ENCODE peak calls at places on chromosomes 5 and 9, in four cellular contexts. D, O, F and S are unnamed samples.

GRCh38 chr9:34328500-34328982 is 527 bp downstream of the KIF24 start:
- DNase-seq in D (no peak), O (no peak), F (no peak), S (no peak)

GRCh38 chr5:82812575-82812974 is 264.6 kb downstream of the TMEM167A start:
- DNase-seq in D (no peak), O (no peak), F (no peak), S (no peak)

GRCh38 chr5:73743161-73743560 is 117.2 kb downstream of the ARHGEF28 start:
- DNase-seq in D (no peak), O (no peak), F (no peak), S (no peak)

GRCh38 chr9:129483467-129484324 is 137.2 kb downstream of the C9orf50 start:
- DNase-seq in D (peak), O (no peak), F (peak), S (peak)

GRCh38 chr5:41735213-41735612 is 135.0 kb downstream of the OXCT1 start:
- DNase-seq in D (no peak), O (no peak), F (no peak), S (no peak)

GRCh38 chr9:88922091-88922490 is 69.2 kb upstream of the S1PR3 start:
- DNase-seq in D (no peak), O (no peak), F (no peak), S (no peak)

GRCh38 chr5:52788505-52788821 is 747 bp downstream of the ITGA1 start:
- DNase-seq in D (no peak), O (no peak), F (no peak), S (no peak)

GRCh38 chr9:20200900-20201495 is 412.2 kb upstream of the SLC24A2 start:
- DNase-seq in D (no peak), O (no peak), F (no peak), S (no peak)

GRCh38 chr9:99127372-99128132 is 22.6 kb downstream of the TGFBR1 start:
- DNase-seq in D (no peak), O (no peak), F (no peak), S (no peak)

GRCh38 chr9:125455876-125456275 is 194.2 kb downstream of the GAPVD1 start:
- DNase-seq in D (no peak), O (no peak), F (no peak), S (no peak)

GRCh38 chr9:133703571-133704399 is 34.4 kb downstream of the SARDH start:
- DNase-seq in D (peak), O (no peak), F (no peak), S (no peak)

GRCh38 chr9:128193469-128194096 is 2.2 kb upstream of the CIZ1 start:
- DNase-seq in D (no peak), O (no peak), F (no peak), S (no peak)

GRCh38 chr5:15798006-15798405 is 298.0 kb downstream of the FBXL7 start:
- DNase-seq in D (no peak), O (no peak), F (no peak), S (no peak)

GRCh38 chr5:13227520-13227919 is 717.0 kb downstream of the DNAH5 start:
- DNase-seq in D (no peak), O (no peak), F (no peak), S (no peak)

GRCh38 chr9:21684831-21685362 is 117.5 kb upstream of the MTAP start:
- DNase-seq in D (no peak), O (no peak), F (no peak), S (no peak)

GRCh38 chr5:89849819-89850515 is 559.6 kb downstream of the CETN3 start:
- DNase-seq in D (no peak), O (no peak), F (no peak), S (no peak)

GRCh38 chr5:157539623-157540022 is 36.0 kb downstream of the ADAM19 start:
- DNase-seq in D (no peak), O (no peak), F (no peak), S (no peak)

GRCh38 chr5:155728857-155729683 is 597.9 kb upstream of the SGCD start:
- DNase-seq in D (peak), O (no peak), F (peak), S (peak)

GRCh38 chr9:137454145-137454505 is 5.0 kb downstream of the NSMF start:
- DNase-seq in D (peak), O (no peak), F (peak), S (no peak)

GRCh38 chr9:37941253-37941652 is 37.3 kb upstream of the SLC25A51 start:
- DNase-seq in D (no peak), O (no peak), F (no peak), S (no peak)

GRCh38 chr5:80182802-80183645 is 72.8 kb downstream of the SERINC5 start:
- DNase-seq in D (no peak), O (no peak), F (no peak), S (no peak)
- H3K27ac ChIP-seq in D (no peak), O (peak), F (peak), S (no peak)

GRCh38 chr5:76617675-76618074 is 5.5 kb downstream of the F2RL2 start:
- DNase-seq in D (no peak), O (no peak), F (no peak), S (no peak)
- H3K27ac ChIP-seq in D (no peak), O (no peak), F (no peak), S (no peak)

DNA sequence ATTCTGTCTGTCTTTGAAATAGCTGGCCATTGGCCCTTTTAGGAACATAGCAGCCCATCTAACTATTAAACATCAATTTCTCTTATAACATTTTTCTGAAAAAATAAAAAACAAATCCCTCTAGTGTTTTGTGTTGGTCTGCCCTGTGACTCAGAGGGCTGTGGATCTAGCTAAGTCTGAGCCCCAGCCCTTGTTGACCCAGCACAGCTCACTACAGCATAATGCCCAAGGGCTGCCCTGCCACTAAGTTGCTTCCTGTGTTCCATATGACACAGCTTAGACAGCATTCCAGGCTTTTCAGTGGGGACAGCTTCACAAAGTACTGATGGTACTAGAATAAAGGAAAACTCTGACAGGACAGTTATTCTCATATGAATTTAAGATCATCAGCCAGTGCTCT is 136.0 kb downstream of the SCAMP1 start:
- DNase-seq in D (no peak), O (no peak), F (no peak), S (no peak)
- H3K27ac ChIP-seq in D (no peak), O (no peak), F (no peak), S (no peak)

GRCh38 chr5:1564824-1565736 is 41.3 kb upstream of the LPCAT1 start:
- DNase-seq in D (no peak), O (no peak), F (no peak), S (no peak)

GRCh38 chr5:1564182-1564748 is 40.5 kb upstream of the LPCAT1 start:
- DNase-seq in D (no peak), O (no peak), F (peak), S (no peak)

GRCh38 chr5:1563051-1563461 is 39.3 kb upstream of the LPCAT1 start:
- DNase-seq in D (no peak), O (no peak), F (no peak), S (no peak)

GRCh38 chr5:1562599-1562998 is 38.8 kb upstream of the LPCAT1 start:
- DNase-seq in D (no peak), O (no peak), F (no peak), S (no peak)

GRCh38 chr5:1563617-1564181 is 39.9 kb upstream of the LPCAT1 start:
- DNase-seq in D (no peak), O (no peak), F (no peak), S (no peak)
- H3K27ac ChIP-seq in D (no peak), O (no peak), F (no peak), S (no peak)

DNA sequence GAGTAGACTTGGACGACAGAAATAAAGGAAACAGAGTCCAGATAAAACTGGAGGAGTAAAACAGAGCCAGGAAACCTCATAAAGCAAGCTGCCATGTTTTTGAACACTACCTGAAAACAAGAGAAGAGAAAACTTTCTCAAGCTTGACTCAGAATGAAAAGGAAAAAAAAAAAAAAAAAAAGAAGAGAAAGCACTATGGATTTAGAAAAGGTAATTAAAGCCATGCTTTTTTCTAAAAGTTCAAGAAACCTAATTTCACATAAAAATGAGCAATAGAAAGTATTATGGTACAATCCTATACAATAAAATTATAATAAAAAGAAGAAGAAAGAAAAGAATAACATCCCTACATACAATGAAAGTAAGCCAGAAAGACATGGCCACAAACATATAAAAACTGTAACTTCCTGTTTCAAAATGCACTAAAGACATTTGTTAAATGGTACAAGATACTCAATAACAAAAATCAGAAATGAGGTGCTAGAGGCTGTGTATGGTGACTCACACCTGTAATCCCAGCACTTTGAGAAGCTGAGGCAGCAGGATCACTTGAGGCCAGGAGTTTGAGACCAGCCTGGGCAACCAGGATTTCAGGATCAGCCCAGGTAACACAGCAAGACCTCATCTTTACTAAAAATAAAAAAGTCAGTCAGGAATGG is 129.5 kb downstream of the SIL1 start:
- DNase-seq in D (no peak), O (no peak), F (no peak), S (no peak)
- H3K27ac ChIP-seq in D (no peak), O (no peak), F (no peak), S (no peak)

DNA sequence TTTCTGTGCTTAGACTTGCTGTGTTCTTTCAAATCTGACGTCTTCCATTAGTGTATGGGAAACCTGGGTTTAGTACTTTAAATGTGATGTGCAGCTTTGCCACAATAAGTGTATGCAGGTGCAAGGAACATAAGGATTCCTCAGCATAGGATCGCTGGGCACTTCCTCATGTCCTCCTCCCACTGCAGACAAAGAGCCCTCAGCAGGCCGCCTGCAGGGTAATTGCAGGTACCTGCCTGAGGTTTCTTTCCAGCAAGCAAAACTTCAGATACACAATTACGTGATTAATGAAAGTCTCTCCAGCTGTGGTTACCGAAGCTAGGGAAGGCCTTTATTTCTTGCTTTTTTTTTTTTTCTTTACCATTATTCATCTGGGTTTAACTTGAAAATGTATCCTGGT is 233.1 kb downstream of the RFK start:
- DNase-seq in D (no peak), O (no peak), F (no peak), S (no peak)
- H3K27ac ChIP-seq in D (peak), O (no peak), F (peak), S (no peak)

GRCh38 chr5:133273661-133274596 is 222.1 kb downstream of the HSPA4 start:
- DNase-seq in D (no peak), O (no peak), F (no peak), S (no peak)
- H3K27ac ChIP-seq in D (no peak), O (no peak), F (no peak), S (peak)

DNA sequence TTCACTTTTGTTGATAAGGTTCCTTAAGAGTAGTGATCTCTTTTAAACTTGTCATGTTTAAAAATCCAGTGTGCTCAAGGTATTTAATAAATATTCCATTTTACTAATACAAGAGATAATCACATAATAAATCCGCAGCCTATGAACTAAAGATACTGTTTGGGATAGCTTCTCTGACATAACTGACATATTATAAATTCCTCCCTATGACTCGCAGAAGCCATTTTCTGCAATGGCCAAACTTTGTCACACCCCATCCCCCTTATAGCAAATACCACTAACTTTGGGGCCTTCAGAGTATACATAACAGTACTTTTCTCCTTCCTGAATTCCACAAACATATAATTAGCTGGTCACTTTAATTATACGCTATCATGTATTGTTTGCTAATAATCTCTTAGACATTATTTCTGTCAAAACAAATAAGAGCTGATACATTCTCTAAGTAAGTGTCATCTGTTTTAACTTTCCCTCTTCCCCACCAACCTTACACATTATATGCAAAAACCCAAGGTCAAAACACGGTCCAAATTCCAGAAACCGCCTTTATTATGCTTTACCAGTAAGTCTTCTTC is 1.1 kb downstream of the TMEM267 start:
- DNase-seq in D (no peak), O (no peak), F (no peak), S (no peak)
- H3K27ac ChIP-seq in D (no peak), O (peak), F (peak), S (no peak)